ENCODE peak calls at places on chromosomes 1 and 21, in eight cellular contexts. One of them, this sample, is unnamed.

GRCh38 chr1:27487927-27488522 is 1.9 kb downstream of the WASF2 start:
- DNase-seq in GM04504: no peak
- DNase-seq in HEK293T: no peak
- DNase-seq in upper lobe of left lung: no peak
- DNase-seq in naive thymus-derived CD4-positive, alpha-beta T cell: no peak
- DNase-seq in amygdala: no peak
- DNase-seq in activated naive CD4-positive, alpha-beta T cell: no peak
- DNase-seq in endothelial cell: no peak
- DNase-seq in this sample: no peak

GRCh38 chr21:29164330-29164942 is 34.0 kb downstream of the MAP3K7CL start:
- DNase-seq in activated naive CD4-positive, alpha-beta T cell: no peak
- DNase-seq in naive thymus-derived CD4-positive, alpha-beta T cell: no peak
- DNase-seq in upper lobe of left lung: no peak
- DNase-seq in HEK293T: peak
- DNase-seq in amygdala: no peak
- DNase-seq in endothelial cell: no peak
- DNase-seq in GM04504: peak
- DNase-seq in this sample: no peak

GRCh38 chr1:178862864-178863263 is 8.0 kb downstream of the ANGPTL1 start:
- DNase-seq in endothelial cell: no peak
- DNase-seq in HEK293T: no peak
- DNase-seq in amygdala: no peak
- DNase-seq in GM04504: no peak
- DNase-seq in naive thymus-derived CD4-positive, alpha-beta T cell: no peak
- DNase-seq in activated naive CD4-positive, alpha-beta T cell: no peak
- DNase-seq in upper lobe of left lung: no peak
- DNase-seq in this sample: no peak

GRCh38 chr21:46024983-46025860 is 43.7 kb downstream of the COL6A1 start:
- DNase-seq in naive thymus-derived CD4-positive, alpha-beta T cell: no peak
- DNase-seq in activated naive CD4-positive, alpha-beta T cell: no peak
- DNase-seq in endothelial cell: no peak
- DNase-seq in GM04504: no peak
- DNase-seq in amygdala: no peak
- DNase-seq in upper lobe of left lung: no peak
- DNase-seq in HEK293T: no peak
- DNase-seq in this sample: no peak

GRCh38 chr1:242225770-242226573 is 227.1 kb upstream of the MAP1LC3C start:
- DNase-seq in HEK293T: no peak
- DNase-seq in endothelial cell: no peak
- DNase-seq in amygdala: no peak
- DNase-seq in GM04504: no peak
- DNase-seq in upper lobe of left lung: no peak
- DNase-seq in activated naive CD4-positive, alpha-beta T cell: no peak
- DNase-seq in naive thymus-derived CD4-positive, alpha-beta T cell: no peak
- DNase-seq in this sample: no peak

GRCh38 chr21:23578027-23578426 is 2029.3 kb downstream of the MRPL39 start:
- DNase-seq in upper lobe of left lung: no peak
- DNase-seq in HEK293T: no peak
- DNase-seq in activated naive CD4-positive, alpha-beta T cell: no peak
- DNase-seq in endothelial cell: no peak
- DNase-seq in amygdala: no peak
- DNase-seq in GM04504: no peak
- DNase-seq in naive thymus-derived CD4-positive, alpha-beta T cell: no peak
- DNase-seq in this sample: no peak

GRCh38 chr1:191993549-191993948 is 164.7 kb upstream of the RGS18 start:
- DNase-seq in endothelial cell: no peak
- DNase-seq in GM04504: no peak
- DNase-seq in HEK293T: no peak
- DNase-seq in amygdala: no peak
- DNase-seq in upper lobe of left lung: no peak
- DNase-seq in activated naive CD4-positive, alpha-beta T cell: no peak
- DNase-seq in naive thymus-derived CD4-positive, alpha-beta T cell: no peak
- DNase-seq in this sample: no peak

GRCh38 chr1:243549791-243550190 is 293.9 kb downstream of the SDCCAG8 start:
- DNase-seq in upper lobe of left lung: no peak
- DNase-seq in amygdala: no peak
- DNase-seq in naive thymus-derived CD4-positive, alpha-beta T cell: no peak
- DNase-seq in HEK293T: no peak
- DNase-seq in GM04504: no peak
- DNase-seq in endothelial cell: no peak
- DNase-seq in activated naive CD4-positive, alpha-beta T cell: no peak
- DNase-seq in this sample: no peak

GRCh38 chr1:232519186-232519585 is 110.7 kb downstream of the SIPA1L2 start:
- DNase-seq in HEK293T: no peak
- DNase-seq in amygdala: peak
- DNase-seq in upper lobe of left lung: no peak
- DNase-seq in activated naive CD4-positive, alpha-beta T cell: no peak
- DNase-seq in endothelial cell: no peak
- DNase-seq in GM04504: no peak
- DNase-seq in naive thymus-derived CD4-positive, alpha-beta T cell: no peak
- DNase-seq in this sample: no peak

GRCh38 chr1:54124472-54124871 is 28.3 kb downstream of the CDCP2 start:
- DNase-seq in endothelial cell: no peak
- DNase-seq in amygdala: no peak
- DNase-seq in upper lobe of left lung: no peak
- DNase-seq in HEK293T: no peak
- DNase-seq in activated naive CD4-positive, alpha-beta T cell: no peak
- DNase-seq in GM04504: no peak
- DNase-seq in naive thymus-derived CD4-positive, alpha-beta T cell: no peak
- DNase-seq in this sample: no peak

GRCh38 chr1:113674591-113674990 is 84.7 kb downstream of the PHTF1 start:
- DNase-seq in activated naive CD4-positive, alpha-beta T cell: no peak
- DNase-seq in HEK293T: no peak
- DNase-seq in upper lobe of left lung: no peak
- DNase-seq in GM04504: no peak
- DNase-seq in endothelial cell: no peak
- DNase-seq in naive thymus-derived CD4-positive, alpha-beta T cell: no peak
- DNase-seq in amygdala: no peak
- DNase-seq in this sample: no peak

GRCh38 chr1:202146993-202147392 is 2.5 kb upstream of the ARL8A start:
- DNase-seq in amygdala: no peak
- DNase-seq in endothelial cell: no peak
- DNase-seq in GM04504: no peak
- DNase-seq in upper lobe of left lung: no peak
- DNase-seq in HEK293T: no peak
- DNase-seq in naive thymus-derived CD4-positive, alpha-beta T cell: no peak
- DNase-seq in activated naive CD4-positive, alpha-beta T cell: no peak
- DNase-seq in this sample: no peak

GRCh38 chr1:204106825-204107224 is 33.9 kb downstream of the SOX13 start:
- DNase-seq in naive thymus-derived CD4-positive, alpha-beta T cell: no peak
- DNase-seq in upper lobe of left lung: no peak
- DNase-seq in HEK293T: no peak
- DNase-seq in amygdala: no peak
- DNase-seq in activated naive CD4-positive, alpha-beta T cell: no peak
- DNase-seq in GM04504: no peak
- DNase-seq in endothelial cell: no peak
- DNase-seq in this sample: no peak

GRCh38 chr1:7385471-7386225 is 385.4 kb upstream of the VAMP3 start:
- DNase-seq in HEK293T: no peak
- DNase-seq in upper lobe of left lung: peak
- DNase-seq in GM04504: no peak
- DNase-seq in activated naive CD4-positive, alpha-beta T cell: no peak
- DNase-seq in naive thymus-derived CD4-positive, alpha-beta T cell: no peak
- DNase-seq in amygdala: no peak
- DNase-seq in endothelial cell: no peak
- DNase-seq in this sample: no peak

GRCh38 chr1:67372136-67372535 is 58.1 kb downstream of the SERBP1 start:
- DNase-seq in HEK293T: no peak
- DNase-seq in amygdala: no peak
- DNase-seq in GM04504: no peak
- DNase-seq in endothelial cell: no peak
- DNase-seq in activated naive CD4-positive, alpha-beta T cell: no peak
- DNase-seq in naive thymus-derived CD4-positive, alpha-beta T cell: no peak
- DNase-seq in upper lobe of left lung: no peak
- DNase-seq in this sample: no peak

This sample was measured in stimulated activated naive CD8-positive, alpha-beta T cell treated with anti-CD3 and anti-CD28 coated beads, Interleukin-15, amount 100 ng/mL, for 72 hours.